ENCODE peak calls at places on chromosomes 16 and 17, in six cellular contexts. P is IMR-90, Q is H1, A is mesenchymal stem cell, C is trophoblast cell, D is H9. K is an unnamed sample.

GRCh38 chr17:6437466-6437865 is 2.5 kb upstream of the AIPL1 start:
- DNase-seq in P (no peak), Q (no peak), D (peak; percentile 82), A (no peak), C (no peak), K (no peak)

GRCh38 chr17:75813081-75814020 is 28.7 kb downstream of the UNK start:
- DNase-seq in P (no peak), A (no peak), Q (no peak), C (no peak), D (no peak), K (no peak)

GRCh38 chr16:84266451-84266850 is 26.6 kb upstream of the KCNG4 start:
- DNase-seq in Q (no peak), P (peak; percentile 47), C (peak; percentile 48), A (peak; percentile 74), D (peak; percentile 92), K (peak; percentile 70)

GRCh38 chr17:46818319-46818928 is at the start of gene WNT3:
- DNase-seq in P (no peak), A (no peak), Q (no peak), C (no peak), D (peak; percentile 97), K (no peak)

GRCh38 chr17:34665803-34666763 is 86.7 kb downstream of the TMEM132E start:
- DNase-seq in Q (no peak), C (no peak), A (no peak), D (peak; percentile 84), P (no peak), K (no peak)

GRCh38 chr16:63447121-63447520 is 1410.9 kb upstream of the CDH8 start:
- DNase-seq in C (no peak), A (no peak), D (no peak), P (no peak), Q (no peak), K (peak; percentile 9)

GRCh38 chr17:74746922-74747321 is 1.5 kb upstream of the NHERF1 start:
- DNase-seq in C (peak; percentile 29), D (no peak), Q (no peak), A (peak; percentile 63), P (no peak), K (no peak)

GRCh38 chr16:26993988-26994387 is 72.7 kb upstream of the C16orf82 start:
- DNase-seq in D (no peak), P (peak; percentile 60), Q (no peak), A (peak; percentile 10), C (no peak), K (no peak)

GRCh38 chr16:57532251-57532625 is 4.1 kb downstream of the CCDC102A start:
- DNase-seq in C (no peak), D (no peak), A (no peak), P (no peak), Q (no peak), K (no peak)

GRCh38 chr16:11621920-11622651 is 35.4 kb upstream of the LITAF start:
- DNase-seq in C (no peak), D (no peak), P (no peak), A (no peak), Q (no peak), K (no peak)

GRCh38 chr16:17227278-17227677 is 243.5 kb downstream of the XYLT1 start:
- DNase-seq in A (no peak), Q (peak; percentile 38), D (peak; percentile 66), P (no peak), C (peak; percentile 89), K (no peak)

GRCh38 chr17:72120878-72121163 is at the start of gene SOX9:
- DNase-seq in Q (peak; percentile 77), C (no peak), D (peak; percentile 98), A (peak; percentile 95), P (peak; percentile 96), K (peak; percentile 87)

GRCh38 chr17:79752175-79752574 is 21.4 kb downstream of the ENPP7 start:
- DNase-seq in A (no peak), D (no peak), P (no peak), C (no peak), Q (no peak), K (no peak)

GRCh38 chr16:23974223-23974622 is 138.4 kb downstream of the PRKCB start:
- DNase-seq in C (no peak), D (peak; percentile 81), Q (peak; percentile 29), A (no peak), P (no peak), K (peak; percentile 65)

GRCh38 chr17:76539631-76540271 is at the start of gene PRCD:
- DNase-seq in P (no peak), A (peak; percentile 34), D (peak; percentile 58), C (no peak), Q (no peak), K (no peak)

GRCh38 chr16:7422489-7422888 is 89.8 kb downstream of the RBFOX1 start:
- DNase-seq in A (no peak), D (no peak), P (no peak), Q (no peak), C (no peak), K (no peak)

DNA sequence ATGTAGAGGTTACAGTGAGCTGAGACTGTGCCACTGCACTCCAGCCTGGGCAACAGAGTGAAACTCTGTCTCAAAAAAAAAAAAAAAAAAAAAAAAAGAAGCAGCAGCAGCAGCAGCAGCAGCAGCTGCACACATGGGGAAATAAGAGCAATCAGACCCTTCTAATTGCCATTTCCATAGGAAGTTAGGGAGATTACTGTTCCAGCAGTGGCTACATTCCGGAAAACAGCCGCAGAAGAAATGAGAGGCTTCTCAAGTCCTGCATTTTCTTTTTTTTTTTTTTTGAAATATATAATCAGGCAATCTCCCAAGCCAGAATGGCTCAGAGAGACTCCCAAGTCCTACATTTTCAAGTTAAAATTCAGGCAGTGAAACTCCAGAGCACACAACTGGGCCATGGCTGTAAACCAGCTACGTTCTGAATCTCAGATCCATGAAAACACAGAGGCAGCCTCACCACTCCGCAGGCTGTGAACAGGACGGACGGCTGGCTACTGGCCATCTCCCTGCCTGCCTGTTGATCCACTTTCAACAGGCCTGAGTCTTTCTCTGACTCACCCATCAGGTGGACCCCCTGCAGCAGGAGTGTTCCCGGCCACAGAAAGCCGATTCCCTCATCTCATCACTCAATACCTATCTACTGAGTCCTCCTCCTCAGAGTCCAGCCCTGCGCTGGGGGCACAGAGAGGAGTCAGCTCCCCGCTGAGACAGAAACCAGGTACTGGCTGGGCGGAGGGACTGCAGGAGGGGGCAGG is 15.0 kb downstream of the TRPV1 start:
- DNase-seq in A (peak; percentile 13), D (no peak), Q (no peak), C (no peak), P (peak; percentile 84), K (no peak)
- H3K14ac ChIP-seq in A (no peak overlapping the region), D (no peak overlapping the region), Q (no peak overlapping the region), C (no peak overlapping the region), P (no peak overlapping the region), K (no peak overlapping the region)

GRCh38 chr17:60390881-60391418 is 983 bp downstream of the USP32 start:
- DNase-seq in Q (no peak), C (no peak), P (peak; percentile 33), A (peak; percentile 76), D (no peak), K (peak; percentile 23)

GRCh38 chr17:60392845-60393702 is 1.1 kb upstream of the USP32 start:
- DNase-seq in A (peak; percentile 74), C (no peak), D (no peak), Q (no peak), P (peak; percentile 60), K (no peak)

GRCh38 chr17:60392042-60392844 is at the start of gene USP32:
- DNase-seq in P (peak; percentile 97), A (peak; percentile 99), D (peak; percentile 99), C (peak; percentile 97), Q (peak; percentile 95), K (peak; percentile 96)

GRCh38 chr17:60390223-60390622 is 1.7 kb downstream of the USP32 start:
- DNase-seq in A (peak; percentile 39), P (peak; percentile 47), D (no peak), Q (no peak), C (no peak), K (no peak)

DNA sequence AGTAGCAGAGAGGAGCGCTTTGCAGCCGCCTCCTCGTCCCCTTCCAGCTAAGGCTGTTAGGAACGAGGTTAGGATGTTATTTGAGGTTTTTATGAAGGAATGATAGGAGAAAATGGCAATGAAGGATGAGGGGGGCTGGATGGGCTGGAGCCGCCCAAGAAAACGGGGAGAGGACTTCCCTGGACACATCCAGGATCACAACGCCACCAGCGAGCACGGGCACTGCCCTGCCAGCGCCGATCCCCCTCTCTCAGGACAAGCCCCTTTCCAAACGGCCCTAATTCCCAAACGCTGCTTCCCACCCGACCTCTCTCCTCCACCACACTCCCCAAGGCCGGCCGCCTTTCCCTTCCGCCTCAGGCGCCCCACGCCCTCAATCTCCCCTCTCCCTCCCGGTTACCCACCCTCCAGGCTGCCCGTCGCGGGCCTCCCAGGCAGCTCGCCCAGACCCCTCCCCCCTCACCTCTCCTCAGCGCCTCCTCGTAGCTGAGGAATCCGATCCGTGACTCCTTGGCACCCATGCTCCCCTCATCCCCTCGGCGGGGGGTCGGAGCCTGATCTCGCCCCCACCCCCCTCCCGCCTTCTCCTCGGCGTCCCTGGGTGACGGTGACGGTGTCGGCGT is 403 bp downstream of the USP32 start:
- DNase-seq in Q (peak; percentile 17), D (no peak), C (no peak), A (no peak), P (no peak), K (no peak)
- H3K18ac ChIP-seq in Q (peak overlapping the region; percentile 91), D (peak overlapping the region; percentile 38), C (peak overlapping the region; percentile 76), A (peak overlapping the region; percentile 100), P (peak overlapping the region; percentile 88), K (peak overlapping the region; percentile 96)

DNA sequence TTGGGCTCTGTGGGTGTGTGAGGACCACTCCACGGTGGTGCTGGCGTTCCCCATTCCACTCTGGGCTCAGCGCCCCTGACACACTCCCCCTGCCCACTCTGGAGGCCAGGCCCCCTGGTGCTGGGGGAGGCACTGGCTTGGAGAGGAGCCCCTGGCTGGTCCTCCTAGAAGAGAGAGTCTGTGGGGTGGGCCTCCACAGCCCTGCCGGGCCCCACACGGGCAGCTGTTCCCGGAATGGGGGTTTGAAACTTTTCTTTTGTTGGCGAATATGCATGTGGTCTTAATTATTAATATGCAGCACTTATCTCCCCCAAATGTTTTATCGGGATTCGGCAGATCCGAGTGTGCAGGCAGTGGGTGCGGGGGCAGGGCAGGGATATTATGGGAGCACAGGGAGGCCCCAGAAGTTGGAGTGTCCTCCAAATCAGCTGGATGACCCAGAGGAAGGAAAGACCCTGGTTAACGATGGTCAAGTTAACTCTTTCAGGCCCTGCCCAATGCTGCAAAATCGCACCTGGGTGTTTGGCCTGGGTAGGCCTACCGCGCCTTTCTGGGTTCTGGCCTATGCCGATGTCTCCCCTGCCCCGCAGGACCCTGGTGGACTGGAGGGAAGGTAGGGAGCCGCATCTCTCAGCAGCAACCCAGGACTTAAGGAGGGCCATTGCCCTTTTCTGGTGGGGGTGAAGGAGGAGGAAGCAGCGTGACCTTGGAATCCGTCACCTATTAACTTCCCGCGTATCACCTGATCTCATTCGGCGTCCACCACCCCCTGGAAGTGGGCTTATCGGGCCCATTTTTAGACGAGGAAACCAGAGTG is 36.0 kb downstream of the TMEM235 start:
- DNase-seq in A (no peak), Q (no peak), C (no peak), P (no peak), D (peak; percentile 40), K (no peak)
- H3K14ac ChIP-seq in A (no peak overlapping the region), Q (no peak overlapping the region), C (no peak overlapping the region), P (no peak overlapping the region), D (no peak overlapping the region), K (no peak overlapping the region)

DNA sequence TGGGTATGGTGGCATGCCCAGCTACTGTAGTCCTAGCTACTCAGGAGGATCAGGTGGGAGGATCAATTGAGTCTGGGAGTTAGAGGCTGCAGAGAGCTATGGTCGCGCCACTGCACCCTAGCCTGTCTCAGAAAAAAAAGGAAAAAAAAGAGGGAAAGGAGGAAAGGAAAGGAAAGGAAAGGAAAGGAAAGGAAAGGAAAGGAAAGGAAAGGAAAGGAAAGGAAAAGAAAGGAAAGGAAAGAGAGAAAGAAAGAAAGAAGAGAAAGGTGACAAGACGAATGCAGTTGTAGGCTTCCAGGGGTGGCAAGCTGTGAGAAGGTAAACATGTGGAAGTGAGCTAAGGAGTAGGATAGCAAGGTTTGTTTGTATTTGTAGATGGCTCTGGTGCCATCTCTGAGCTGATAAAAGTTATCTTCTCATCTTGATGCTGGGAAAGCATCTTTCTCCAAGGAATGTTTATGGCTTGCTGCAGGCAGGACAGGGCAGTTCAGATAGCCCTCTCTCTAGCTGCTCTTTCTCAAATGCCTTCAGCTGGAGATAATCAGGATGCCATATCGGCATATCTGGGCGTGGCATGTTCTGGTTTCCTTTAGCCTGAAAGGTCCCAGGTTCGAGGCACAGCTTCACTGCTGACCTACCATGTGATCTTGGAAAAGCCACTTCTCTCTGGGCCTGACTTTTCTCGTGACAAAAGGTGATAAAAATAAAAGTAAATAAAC is 2.8 kb upstream of the NOS2 start:
- DNase-seq in Q (no peak), A (no peak), C (peak; percentile 26), D (no peak), P (no peak), K (no peak)
- H3K18ac ChIP-seq in Q (no peak overlapping the region), A (no peak overlapping the region), C (no peak overlapping the region), D (no peak overlapping the region), P (no peak overlapping the region), K (no peak overlapping the region)